ENCODE peak calls at places on chromosomes 2 and 18, in seven cellular contexts. E is brain microvascular endothelial cell, F is H9, W is kidney, O is upper lobe of right lung, A is IMR-90, Z is A549. C is an unnamed sample.

GRCh38 chr2:143937563-143938346 is 582.2 kb downstream of the ZEB2 start:
- DNase-seq in E (no peak), F (no peak), W (peak), O (no peak), A (no peak), Z (no peak), C (no peak)

GRCh38 chr18:13530879-13531387 is 195.4 kb downstream of the FAM210A start:
- DNase-seq in E (peak), F (peak), W (no peak), O (no peak), A (peak), Z (no peak), C (peak)

GRCh38 chr18:51569561-51569960 is 372.1 kb upstream of the MEX3C start:
- DNase-seq in E (no peak), F (no peak), W (no peak), O (no peak), A (no peak), Z (no peak), C (no peak)

GRCh38 chr2:41720298-41720697 is 327.5 kb upstream of the PKDCC start:
- DNase-seq in E (no peak), F (no peak), W (no peak), O (no peak), A (no peak), Z (no peak), C (no peak)

GRCh38 chr2:207662203-207662602 is 37.0 kb upstream of the METTL21A start:
- DNase-seq in E (no peak), F (no peak), W (no peak), O (no peak), A (no peak), Z (no peak), C (no peak)

GRCh38 chr2:224357098-224357901 is 44.6 kb downstream of the FAM124B start:
- DNase-seq in E (peak), F (peak), W (no peak), O (no peak), A (peak), Z (peak), C (peak)

GRCh38 chr2:10169053-10169578 is 46.6 kb downstream of the RRM2 start:
- DNase-seq in E (no peak), F (no peak), W (no peak), O (no peak), A (no peak), Z (no peak), C (no peak)

GRCh38 chr2:164992818-164993217 is 37.5 kb upstream of the SLC38A11 start:
- DNase-seq in E (peak), F (no peak), W (no peak), O (no peak), A (peak), Z (no peak), C (no peak)

GRCh38 chr2:216328347-216328746 is 43.9 kb downstream of the MARCHF4 start:
- DNase-seq in E (peak), F (no peak), W (no peak), O (no peak), A (no peak), Z (no peak), C (peak)

GRCh38 chr18:68035709-68036522 is 519.4 kb upstream of the DSEL start:
- DNase-seq in E (no peak), F (no peak), W (no peak), O (no peak), A (peak), Z (no peak), C (no peak)

GRCh38 chr2:55164534-55165104 is 67.5 kb downstream of the CLHC1 start:
- DNase-seq in E (no peak), F (no peak), W (no peak), O (no peak), A (no peak), Z (no peak), C (no peak)

GRCh38 chr2:201680743-201681142 is 17.7 kb downstream of the MPP4 start:
- DNase-seq in E (no peak), F (peak), W (no peak), O (no peak), A (no peak), Z (peak), C (peak)

GRCh38 chr2:6723865-6724571 is 141.7 kb downstream of the CMPK2 start:
- DNase-seq in E (no peak), F (no peak), W (no peak), O (no peak), A (no peak), Z (no peak), C (no peak)

GRCh38 chr2:69584127-69584889 is 59.2 kb downstream of the AAK1 start:
- DNase-seq in E (no peak), F (no peak), W (no peak), O (no peak), A (no peak), Z (no peak), C (no peak)

GRCh38 chr2:166565501-166565900 is 71.5 kb upstream of the SCN7A start:
- DNase-seq in E (no peak), F (no peak), W (no peak), O (no peak), A (no peak), Z (no peak), C (no peak)

GRCh38 chr2:204984421-204984925 is 439.2 kb downstream of the PARD3B start:
- DNase-seq in E (peak), F (no peak), W (no peak), O (no peak), A (peak), Z (no peak), C (no peak)

GRCh38 chr2:134391751-134392160 is 137.9 kb downstream of the MGAT5 start:
- DNase-seq in E (no peak), F (no peak), W (no peak), O (no peak), A (peak), Z (no peak), C (peak)

GRCh38 chr2:6410265-6410664 is 455.4 kb downstream of the CMPK2 start:
- DNase-seq in E (no peak), F (no peak), W (no peak), O (no peak), A (peak), Z (no peak), C (no peak)

GRCh38 chr2:239341146-239341732 is 59.6 kb downstream of the HDAC4 start:
- DNase-seq in E (no peak), F (no peak), W (no peak), O (no peak), A (no peak), Z (no peak), C (no peak)

DNA sequence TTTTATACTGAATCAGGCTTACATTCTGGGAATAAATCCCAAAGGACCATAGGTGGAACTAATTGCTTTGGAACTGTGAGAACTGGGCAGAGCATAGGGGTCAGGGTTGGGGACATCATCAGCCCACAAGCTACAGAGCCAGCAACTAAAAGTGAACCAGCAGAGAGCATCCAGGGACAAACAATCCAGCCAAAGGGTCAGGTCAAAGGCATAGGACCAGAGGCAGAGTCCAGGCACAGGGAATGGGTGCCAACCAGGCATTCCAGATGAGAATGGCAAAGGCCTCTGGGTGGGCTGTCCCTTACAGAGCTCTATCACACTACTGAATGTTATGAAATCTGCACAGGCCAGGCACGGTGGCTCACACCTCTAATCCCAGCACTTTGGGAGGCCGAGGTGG is 12.3 kb upstream of the DNER start:
- DNase-seq in E (no peak), F (no peak), W (no peak), O (no peak), A (no peak), Z (no peak), C (no peak)
- H3K27ac ChIP-seq in E (no peak), F (no peak), W (no peak), O (no peak), A (peak), Z (peak), C (no peak)

DNA sequence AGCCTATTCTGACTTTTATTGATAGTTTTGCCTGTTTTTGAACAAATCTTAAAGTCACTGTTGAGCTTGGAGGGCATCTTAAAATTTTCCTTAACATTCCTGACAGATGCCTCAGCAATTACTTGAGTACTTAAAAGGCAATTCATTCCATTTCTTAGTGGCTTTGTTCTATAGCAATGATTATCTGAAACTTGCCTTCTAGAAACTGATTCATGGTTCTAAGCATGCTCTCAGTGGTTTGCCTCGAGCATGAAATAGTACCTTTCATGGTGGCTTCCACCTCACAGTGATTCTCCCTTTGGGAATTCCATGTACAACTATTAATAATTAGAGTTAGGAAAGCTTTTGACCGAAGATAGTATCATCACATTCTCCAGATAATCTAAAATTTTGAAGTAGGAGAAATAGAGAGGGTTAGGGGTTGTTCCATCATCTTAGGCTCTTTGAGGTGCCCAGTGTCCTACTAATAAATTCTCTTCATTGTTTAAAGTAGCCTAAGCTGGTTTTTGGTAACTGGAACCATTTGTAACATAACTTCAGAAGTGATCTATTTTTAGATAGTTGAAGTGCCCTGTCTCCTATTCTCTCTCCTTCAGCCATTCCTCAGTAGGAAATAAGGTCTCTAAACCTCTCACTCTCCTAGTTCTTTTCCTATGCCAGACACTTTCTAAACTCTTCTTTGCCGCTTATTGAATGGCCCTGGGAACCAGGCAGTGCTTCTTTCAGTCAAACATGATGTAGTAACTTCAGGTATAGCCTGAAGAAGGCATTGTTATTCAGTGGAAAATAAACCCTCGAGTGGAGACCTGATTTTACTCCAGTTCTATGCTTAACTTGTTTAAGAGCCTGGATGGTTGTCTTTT is 156.1 kb downstream of the HAUS1 start:
- DNase-seq in E (peak), F (no peak), W (no peak), O (no peak), A (peak), Z (no peak), C (no peak)
- H3K27ac ChIP-seq in E (peak), F (no peak), W (no peak), O (no peak), A (peak), Z (no peak), C (no peak)

GRCh38 chr18:48006415-48007175 is 76.1 kb upstream of the SMAD2 start:
- DNase-seq in E (no peak), F (no peak), W (no peak), O (no peak), A (no peak), Z (no peak), C (no peak)

GRCh38 chr18:48000701-48001100 is 70.2 kb upstream of the SMAD2 start:
- DNase-seq in E (no peak), F (no peak), W (no peak), O (no peak), A (no peak), Z (no peak), C (no peak)

GRCh38 chr18:48004577-48004976 is 74.1 kb upstream of the SMAD2 start:
- DNase-seq in E (no peak), F (no peak), W (no peak), O (no peak), A (no peak), Z (no peak), C (no peak)

GRCh38 chr18:48002933-48003365 is 72.5 kb upstream of the SMAD2 start:
- DNase-seq in E (peak), F (no peak), W (peak), O (peak), A (peak), Z (peak), C (peak)

GRCh38 chr18:48003426-48004349 is 73.2 kb upstream of the SMAD2 start:
- DNase-seq in E (peak), F (no peak), W (no peak), O (no peak), A (no peak), Z (peak), C (no peak)
- H3K27ac ChIP-seq in E (no peak), F (no peak), W (peak), O (peak), A (no peak), Z (peak), C (peak)

GRCh38 chr2:33292981-33293586 is 183.4 kb upstream of the RASGRP3 start:
- DNase-seq in E (no peak), F (no peak), W (no peak), O (no peak), A (no peak), Z (no peak), C (no peak)

GRCh38 chr2:33292063-33292462 is 184.4 kb upstream of the RASGRP3 start:
- DNase-seq in E (no peak), F (no peak), W (no peak), O (no peak), A (no peak), Z (no peak), C (no peak)

GRCh38 chr2:33289961-33290360 is 186.5 kb upstream of the RASGRP3 start:
- DNase-seq in E (no peak), F (no peak), W (no peak), O (no peak), A (no peak), Z (no peak), C (no peak)

GRCh38 chr2:33287611-33288010 is 188.8 kb upstream of the RASGRP3 start:
- DNase-seq in E (no peak), F (no peak), W (no peak), O (no peak), A (no peak), Z (no peak), C (no peak)

GRCh38 chr2:33291278-33292013 is 185.0 kb upstream of the RASGRP3 start:
- DNase-seq in E (peak), F (no peak), W (no peak), O (no peak), A (peak), Z (peak), C (peak)
- H3K27ac ChIP-seq in E (peak), F (no peak), W (no peak), O (no peak), A (peak), Z (peak), C (no peak)

GRCh38 chr18:3669376-3669775 is 219.4 kb downstream of the TGIF1 start:
- DNase-seq in E (no peak), F (no peak), W (no peak), O (no peak), A (no peak), Z (no peak), C (no peak)
- H3K27ac ChIP-seq in E (no peak), F (no peak), W (no peak), O (no peak), A (no peak), Z (peak), C (no peak)